ENCODE peak calls at places on chromosomes 12 and 14, in four cellular contexts. L, B, T and X are unnamed samples.

GRCh38 chr14:43914041-43914693 is 592.9 kb downstream of the FSCB start:
- DNase-seq in L (no peak), B (no peak), T (peak; percentile 18), X (no peak)

GRCh38 chr14:70013269-70013873 is 134.2 kb downstream of the SMOC1 start:
- DNase-seq in B (peak; percentile 34), T (no peak), L (no peak), X (no peak)

GRCh38 chr12:77788231-77789168 is 42.2 kb upstream of the NAV3 start:
- DNase-seq in L (no peak), T (no peak), B (no peak), X (no peak)

GRCh38 chr14:49310298-49310697 is 275.9 kb downstream of the RPS29 start:
- DNase-seq in L (no peak), B (no peak), T (no peak), X (no peak)

GRCh38 chr12:113019045-113019444 is 37.5 kb upstream of the DTX1 start:
- DNase-seq in T (peak; percentile 88), B (no peak), L (no peak), X (no peak)

GRCh38 chr12:46382425-46382973 is 9.9 kb upstream of the SLC38A2 start:
- DNase-seq in L (no peak), T (no peak), B (no peak), X (no peak)

GRCh38 chr12:17975763-17976162 is 114.2 kb downstream of the RERGL start:
- DNase-seq in L (no peak), B (no peak), T (no peak), X (no peak)

GRCh38 chr14:101627913-101628257 is 66.6 kb downstream of the DIO3 start:
- DNase-seq in B (no peak), T (no peak), L (no peak), X (no peak)

GRCh38 chr14:32567543-32568384 is 238.7 kb downstream of the AKAP6 start:
- DNase-seq in L (no peak), T (no peak), B (no peak), X (peak; percentile 34)

GRCh38 chr14:93897476-93897845 is 29.7 kb upstream of the FAM181A start:
- DNase-seq in B (no peak), L (no peak), T (no peak), X (no peak)

GRCh38 chr14:68459480-68460136 is 333.3 kb downstream of the ZFP36L1 start:
- DNase-seq in T (no peak), B (no peak), L (no peak), X (no peak)

GRCh38 chr12:114926341-114926740 is 242.4 kb upstream of the TBX3 start:
- DNase-seq in B (no peak), T (no peak), L (no peak), X (no peak)

GRCh38 chr14:56487090-56487667 is 92.4 kb upstream of the TMEM260 start:
- DNase-seq in T (no peak), B (peak; percentile 2), L (no peak), X (no peak)

GRCh38 chr12:5072326-5072725 is 28.6 kb downstream of the KCNA5 start:
- DNase-seq in T (no peak), L (no peak), B (no peak), X (no peak)

GRCh38 chr14:37198273-37198598 is 499 bp downstream of the MIPOL1 start:
- DNase-seq in T (no peak), B (no peak), L (no peak), X (no peak)

GRCh38 chr12:47079894-47080724 is at the start of gene AMIGO2:
- DNase-seq in L (peak; percentile 23), T (peak; percentile 93), B (no peak), X (peak; percentile 54)

GRCh38 chr12:112282920-112283319 is 99.3 kb downstream of the HECTD4 start:
- DNase-seq in T (no peak), L (no peak), B (no peak), X (no peak)

GRCh38 chr14:24481622-24482324 is 26.3 kb downstream of the CMA1 start:
- DNase-seq in T (peak; percentile 39), L (peak; percentile 45), B (peak; percentile 17), X (peak; percentile 77)

GRCh38 chr14:102479777-102480176 is 29.8 kb downstream of the ANKRD9 start:
- DNase-seq in T (no peak), L (no peak), B (no peak), X (no peak)

GRCh38 chr12:107917912-107918800 is 143.7 kb downstream of the ASCL4 start:
- DNase-seq in L (no peak), T (no peak), B (peak; percentile 63), X (no peak)

GRCh38 chr12:13864081-13864673 is 117.2 kb downstream of the GRIN2B start:
- DNase-seq in T (peak; percentile 49), B (peak; percentile 67), L (peak; percentile 37), X (peak; percentile 59)

GRCh38 chr12:70246580-70246979 is 3.3 kb downstream of the CNOT2 start:
- DNase-seq in B (no peak), T (no peak), L (no peak), X (peak; percentile 14)

GRCh38 chr12:69553626-69554248 is 31.5 kb upstream of the CCT2 start:
- DNase-seq in T (peak; percentile 29), L (no peak), B (no peak), X (no peak)

GRCh38 chr14:96852823-96853422 is 55.7 kb downstream of the VRK1 start:
- DNase-seq in T (peak; percentile 37), B (peak; percentile 7), L (no peak), X (peak; percentile 11)

GRCh38 chr14:101225116-101225728 is 321.7 kb upstream of the RTL1 start:
- DNase-seq in L (no peak), B (no peak), T (no peak), X (no peak)

GRCh38 chr12:116598341-116599284 is 39.4 kb downstream of the MAP1LC3B2 start:
- DNase-seq in B (no peak), T (no peak), L (no peak), X (no peak)

GRCh38 chr12:40344312-40344711 is 119.5 kb downstream of the LRRK2 start:
- DNase-seq in B (no peak), T (no peak), L (no peak), X (no peak)